ENCODE peak calls at places on chromosomes 16 and 17, in nine cellular contexts. Q is kidney; Y is GM23338; B is CD8-positive, alpha-beta memory T cell; X is heart left ventricle; H is breast epithelium; G is small intestine; U is HepG2; I is body of pancreas. W is an unnamed sample. For H3K4me1, the result is how much of the 10 kb centered on the place peaks cover.

GRCh38 chr16:79163666-79164377 is 436.7 kb downstream of the MAF start:
- DNase-seq in Q (no peak), Y (no peak), B (no peak), X (peak), H (no peak), G (peak), U (no peak), I (no peak), W (no peak)

GRCh38 chr16:2015117-2015946 is 4.3 kb upstream of the NPW start:
- DNase-seq in Q (no peak), Y (no peak), B (no peak), X (no peak), H (no peak), G (peak), U (peak), I (no peak), W (peak)

GRCh38 chr17:15944720-15945492 is at the start of gene ADORA2B:
- DNase-seq in Q (peak), Y (peak), B (peak), X (peak), H (no peak), G (peak), U (peak), I (peak), W (peak)

GRCh38 chr17:79574108-79574507 is 36.7 kb downstream of the RBFOX3 start:
- DNase-seq in Q (peak), Y (no peak), B (no peak), X (no peak), H (no peak), G (no peak), U (no peak), I (no peak), W (no peak)

GRCh38 chr17:58328195-58329034 is at the start of gene TSPOAP1:
- DNase-seq in Q (peak), Y (peak), B (peak), X (peak), H (no peak), G (no peak), U (no peak), I (no peak), W (no peak)

GRCh38 chr16:3182608-3183444 is 5.2 kb upstream of the OR1F1 start:
- DNase-seq in Q (no peak), Y (peak), B (peak), X (no peak), H (no peak), G (no peak), U (peak), I (peak), W (no peak)

GRCh38 chr17:49234509-49235080 is 4.0 kb upstream of the PHOSPHO1 start:
- DNase-seq in Q (no peak), Y (no peak), B (no peak), X (no peak), H (no peak), G (peak), U (no peak), I (no peak), W (no peak)

GRCh38 chr17:59370580-59371299 is 39.3 kb downstream of the YPEL2 start:
- DNase-seq in Q (no peak), Y (peak), B (no peak), X (no peak), H (no peak), G (no peak), U (no peak), I (peak), W (no peak)

GRCh38 chr16:81921415-81921814 is 89.9 kb downstream of the SDR42E1 start:
- DNase-seq in Q (no peak), Y (no peak), B (no peak), X (no peak), H (peak), G (no peak), U (no peak), I (peak), W (no peak)

GRCh38 chr17:28612936-28613872 is 781 bp downstream of the RSKR start:
- DNase-seq in Q (no peak), Y (peak), B (peak), X (no peak), H (no peak), G (peak), U (peak), I (peak), W (peak)

GRCh38 chr16:53821487-53821886 is 117.5 kb downstream of the FTO start:
- DNase-seq in Q (no peak), Y (no peak), B (no peak), X (no peak), H (no peak), G (no peak), U (no peak), I (no peak), W (no peak)

GRCh38 chr16:87392823-87393679 is 915 bp downstream of the MAP1LC3B start:
- DNase-seq in Q (peak), Y (peak), B (peak), X (peak), H (peak), G (peak), U (no peak), I (peak), W (peak)

GRCh38 chr16:22672830-22673210 is 141.1 kb upstream of the HS3ST2 start:
- DNase-seq in Q (no peak), Y (no peak), B (no peak), X (no peak), H (no peak), G (no peak), U (no peak), I (no peak), W (no peak)

GRCh38 chr16:19718624-19718965 is 524 bp downstream of the IQCK start:
- DNase-seq in Q (peak), Y (peak), B (no peak), X (no peak), H (no peak), G (peak), U (no peak), I (peak), W (peak)

GRCh38 chr17:57552114-57552601 is 192.9 kb downstream of the CCDC182 start:
- DNase-seq in Q (no peak), Y (peak), B (no peak), X (no peak), H (no peak), G (no peak), U (no peak), I (no peak), W (peak)

GRCh38 chr16:75703341-75703740 is 2.1 kb upstream of the DUXB start:
- DNase-seq in Q (no peak), Y (no peak), B (no peak), X (no peak), H (no peak), G (no peak), U (no peak), I (no peak), W (no peak)

GRCh38 chr17:41620583-41621434 is 3.6 kb downstream of the KRT17 start:
- DNase-seq in Q (peak), Y (no peak), B (no peak), X (no peak), H (peak), G (no peak), U (no peak), I (no peak), W (no peak)

GRCh38 chr17:41627316-41628072 is 3.1 kb upstream of the KRT17 start:
- DNase-seq in Q (peak), Y (peak), B (no peak), X (no peak), H (no peak), G (no peak), U (no peak), I (peak), W (no peak)

GRCh38 chr17:41621916-41622315 is 2.5 kb downstream of the KRT17 start:
- DNase-seq in Q (no peak), Y (no peak), B (no peak), X (no peak), H (no peak), G (no peak), U (no peak), I (no peak), W (no peak)

GRCh38 chr17:41625602-41626001 is 1.2 kb upstream of the KRT17 start:
- DNase-seq in Q (peak), Y (no peak), B (no peak), X (peak), H (peak), G (no peak), U (no peak), I (no peak), W (no peak)

GRCh38 chr17:41624208-41625101 is at the start of gene KRT17:
- DNase-seq in Q (peak), Y (peak), B (no peak), X (no peak), H (peak), G (no peak), U (no peak), I (peak), W (peak)
- H3K4me3 ChIP-seq in Q (no peak), Y (no peak), B (no peak), X (no peak), H (no peak), G (no peak), U (no peak), I (no peak), W (no peak)

GRCh38 chr16:69830146-69830533 is 68.0 kb downstream of the WWP2 start:
- DNase-seq in Q (no peak), Y (no peak), B (no peak), X (no peak), H (no peak), G (no peak), U (no peak), I (no peak), W (no peak)
- H3K4me1 ChIP-seq in Q (under half), Y (under half), B (under half), X (under half), H (under half), G (under half), U (half or more), I (half or more), W (under half)

GRCh38 chr17:68909066-68909465 is 46.1 kb downstream of the ABCA8 start:
- DNase-seq in Q (no peak), Y (no peak), B (no peak), X (peak), H (peak), G (peak), U (peak), I (peak), W (peak)
- H3K4me3 ChIP-seq in Q (no peak), Y (no peak), B (no peak), X (no peak), H (no peak), G (no peak), U (no peak), I (no peak), W (no peak)

GRCh38 chr17:27473190-27473747 is 17.0 kb downstream of the KSR1 start:
- DNase-seq in Q (no peak), Y (no peak), B (no peak), X (no peak), H (no peak), G (no peak), U (no peak), I (no peak), W (no peak)
- H3K4me1 ChIP-seq in Q (under half), Y (half or more), B (half or more), X (under half), H (under half), G (under half), U (under half), I (half or more), W (under half)

GRCh38 chr16:4960579-4960978 is 2.4 kb downstream of the SEC14L5 start:
- DNase-seq in Q (no peak), Y (no peak), B (no peak), X (no peak), H (no peak), G (no peak), U (no peak), I (no peak), W (no peak)
- H3K4me3 ChIP-seq in Q (no peak), Y (no peak), B (no peak), X (no peak), H (no peak), G (no peak), U (no peak), I (no peak), W (no peak)

DNA sequence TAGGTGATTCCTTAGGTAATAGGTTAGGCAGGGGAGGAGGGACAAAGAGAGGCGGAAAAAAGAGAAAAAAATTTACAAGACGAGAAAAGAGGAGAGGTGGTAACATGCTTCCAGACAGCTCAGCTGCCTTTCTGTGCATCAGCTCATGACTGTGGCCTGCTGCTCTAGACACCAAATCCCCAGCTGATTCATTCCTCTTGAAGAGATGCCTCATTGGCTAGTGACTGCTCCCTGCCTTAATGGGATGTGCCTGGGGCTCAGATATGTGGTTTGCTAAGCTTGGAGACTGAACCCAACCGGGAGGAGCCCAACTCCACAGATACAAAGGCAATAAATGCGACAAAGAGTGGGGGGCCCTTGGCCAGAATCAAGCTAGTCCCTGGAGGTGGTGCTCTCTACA is 105.9 kb upstream of the FAM20A start:
- DNase-seq in Q (no peak), Y (peak), B (no peak), X (peak), H (no peak), G (no peak), U (no peak), I (no peak), W (peak)
- H3K4me1 ChIP-seq in Q (under half), Y (under half), B (under half), X (under half), H (under half), G (under half), U (under half), I (under half), W (under half)

GRCh38 chr16:46736695-46737094 is 11.4 kb downstream of the MYLK3 start:
- DNase-seq in Q (no peak), Y (no peak), B (no peak), X (no peak), H (no peak), G (no peak), U (no peak), I (no peak), W (no peak)

GRCh38 chr16:46743232-46743719 is 4.9 kb downstream of the MYLK3 start:
- DNase-seq in Q (no peak), Y (peak), B (no peak), X (peak), H (no peak), G (no peak), U (peak), I (no peak), W (no peak)

GRCh38 chr16:46745594-46745993 is 2.5 kb downstream of the MYLK3 start:
- DNase-seq in Q (no peak), Y (peak), B (no peak), X (no peak), H (no peak), G (no peak), U (no peak), I (no peak), W (no peak)

GRCh38 chr16:46737621-46738214 is 10.4 kb downstream of the MYLK3 start:
- DNase-seq in Q (no peak), Y (no peak), B (no peak), X (no peak), H (no peak), G (no peak), U (no peak), I (no peak), W (no peak)

GRCh38 chr16:46739934-46740333 is 8.2 kb downstream of the MYLK3 start:
- DNase-seq in Q (no peak), Y (no peak), B (no peak), X (no peak), H (no peak), G (no peak), U (no peak), I (no peak), W (no peak)
- H3K4me3 ChIP-seq in Q (no peak), Y (no peak), B (no peak), X (no peak), H (no peak), G (no peak), U (no peak), I (no peak), W (no peak)

GRCh38 chr17:55451758-55452468 is 30.3 kb upstream of the MMD start:
- DNase-seq in Q (no peak), Y (no peak), B (no peak), X (no peak), H (no peak), G (no peak), U (no peak), I (no peak), W (no peak)

GRCh38 chr17:55454906-55455474 is 33.4 kb upstream of the MMD start:
- DNase-seq in Q (no peak), Y (no peak), B (no peak), X (no peak), H (no peak), G (no peak), U (peak), I (no peak), W (peak)

GRCh38 chr17:55456307-55457240 is 34.9 kb upstream of the MMD start:
- DNase-seq in Q (no peak), Y (no peak), B (no peak), X (no peak), H (no peak), G (no peak), U (no peak), I (no peak), W (no peak)

GRCh38 chr17:55451203-55451641 is 29.6 kb upstream of the MMD start:
- DNase-seq in Q (no peak), Y (no peak), B (no peak), X (no peak), H (no peak), G (no peak), U (no peak), I (no peak), W (peak)

GRCh38 chr17:55453836-55454557 is 32.4 kb upstream of the MMD start:
- DNase-seq in Q (no peak), Y (peak), B (no peak), X (peak), H (no peak), G (no peak), U (no peak), I (no peak), W (no peak)
- H3K4me1 ChIP-seq in Q (under half), Y (under half), B (under half), X (under half), H (under half), G (under half), U (half or more), I (under half), W (half or more)

W was measured in hepatocyte.